ENCODE peak calls at places on chromosomes 11 and 22, in ten cellular contexts. L is IMR-90, V is transverse colon, T is body of pancreas, Y is A549, F is esophagus muscularis mucosa, U is breast epithelium, B is Peyer's patch, O is HCT116, E is stomach. N is an unnamed sample.

GRCh38 chr22:45550416-45550815 is 47.7 kb downstream of the FBLN1 start:
- DNase-seq in L (no peak), V (no peak), T (no peak), Y (no peak), F (no peak), U (no peak), B (no peak), O (no peak), E (no peak), N (no peak)

GRCh38 chr11:12433571-12434061 is 56.2 kb downstream of the PARVA start:
- DNase-seq in L (peak), V (peak), T (no peak), Y (no peak), F (peak), U (no peak), B (no peak), O (no peak), E (no peak), N (no peak)

GRCh38 chr11:77322506-77322905 is 21.0 kb upstream of the GDPD4 start:
- DNase-seq in L (peak), V (no peak), T (peak), Y (no peak), F (peak), U (no peak), B (no peak), O (no peak), E (no peak), N (no peak)

GRCh38 chr11:82929121-82929520 is 27.6 kb downstream of the DDIAS start:
- DNase-seq in L (no peak), V (no peak), T (no peak), Y (no peak), F (no peak), U (no peak), B (no peak), O (no peak), E (no peak), N (no peak)

GRCh38 chr11:74196781-74197486 is 25.8 kb downstream of the PPME1 start:
- DNase-seq in L (no peak), V (no peak), T (no peak), Y (no peak), F (no peak), U (no peak), B (no peak), O (no peak), E (no peak), N (no peak)

GRCh38 chr11:26323837-26324236 is 8.1 kb upstream of the ANO3 start:
- DNase-seq in L (no peak), V (no peak), T (no peak), Y (no peak), F (no peak), U (no peak), B (no peak), O (no peak), E (no peak), N (no peak)

GRCh38 chr22:42342426-42343135 is 72.1 kb upstream of the TCF20 start:
- DNase-seq in L (no peak), V (no peak), T (no peak), Y (no peak), F (no peak), U (no peak), B (no peak), O (no peak), E (no peak), N (no peak)

GRCh38 chr11:118671254-118671653 is 8.2 kb downstream of the TREH start:
- DNase-seq in L (no peak), V (no peak), T (no peak), Y (no peak), F (no peak), U (no peak), B (no peak), O (no peak), E (no peak), N (no peak)

GRCh38 chr11:72069787-72070251 is 10.5 kb downstream of the NUMA1 start:
- DNase-seq in L (peak), V (peak), T (peak), Y (peak), F (peak), U (peak), B (peak), O (peak), E (peak), N (peak)

GRCh38 chr11:47001666-47002285 is 65.2 kb downstream of the CSTPP1 start:
- DNase-seq in L (peak), V (no peak), T (no peak), Y (no peak), F (no peak), U (no peak), B (no peak), O (no peak), E (no peak), N (no peak)

GRCh38 chr11:5620606-5621521 is 3.9 kb upstream of the TRIM34 start:
- DNase-seq in L (peak), V (no peak), T (no peak), Y (peak), F (no peak), U (no peak), B (no peak), O (no peak), E (no peak), N (no peak)

GRCh38 chr11:8838248-8838647 is 72.7 kb upstream of the AKIP1 start:
- DNase-seq in L (peak), V (no peak), T (no peak), Y (no peak), F (no peak), U (no peak), B (no peak), O (no peak), E (no peak), N (no peak)

GRCh38 chr11:11993814-11994213 is 14.6 kb downstream of the DKK3 start:
- DNase-seq in L (peak), V (no peak), T (no peak), Y (peak), F (no peak), U (peak), B (no peak), O (peak), E (no peak), N (peak)

GRCh38 chr11:57167125-57167839 is 14.5 kb upstream of the LRRC55 start:
- DNase-seq in L (no peak), V (no peak), T (no peak), Y (no peak), F (no peak), U (no peak), B (no peak), O (no peak), E (no peak), N (no peak)

GRCh38 chr22:17085277-17086091 is 684 bp downstream of the IL17RA start:
- DNase-seq in L (no peak), V (peak), T (peak), Y (no peak), F (no peak), U (peak), B (peak), O (no peak), E (peak), N (peak)

GRCh38 chr22:45129703-45130524 is 33.8 kb upstream of the NUP50 start:
- DNase-seq in L (no peak), V (no peak), T (no peak), Y (no peak), F (no peak), U (no peak), B (no peak), O (no peak), E (no peak), N (no peak)

GRCh38 chr22:22014285-22014659 is 31.7 kb upstream of the TOP3B start:
- DNase-seq in L (no peak), V (no peak), T (no peak), Y (no peak), F (no peak), U (no peak), B (no peak), O (no peak), E (no peak), N (no peak)

GRCh38 chr11:8285796-8286195 is 22.1 kb upstream of the LMO1 start:
- DNase-seq in L (no peak), V (no peak), T (no peak), Y (no peak), F (no peak), U (peak), B (peak), O (no peak), E (no peak), N (no peak)

GRCh38 chr22:45246060-45246985 is 5.6 kb upstream of the KIAA0930 start:
- DNase-seq in L (peak), V (peak), T (peak), Y (peak), F (no peak), U (no peak), B (peak), O (peak), E (peak), N (peak)

GRCh38 chr11:100095809-100096208 is 591.3 kb upstream of the ARHGAP42 start:
- DNase-seq in L (no peak), V (no peak), T (no peak), Y (no peak), F (no peak), U (no peak), B (no peak), O (no peak), E (no peak), N (no peak)

GRCh38 chr11:117972589-117973445 is 13.4 kb upstream of the IL10RA start:
- DNase-seq in L (no peak), V (no peak), T (no peak), Y (peak), F (peak), U (no peak), B (no peak), O (no peak), E (no peak), N (no peak)

GRCh38 chr11:19918302-19919049 is 205.8 kb downstream of the NAV2 start:
- DNase-seq in L (no peak), V (no peak), T (no peak), Y (no peak), F (no peak), U (no peak), B (no peak), O (no peak), E (no peak), N (no peak)

GRCh38 chr22:50599816-50600454 is 658 bp upstream of the MAPK8IP2 start:
- DNase-seq in L (no peak), V (peak), T (peak), Y (no peak), F (no peak), U (no peak), B (peak), O (no peak), E (peak), N (peak)

GRCh38 chr11:73342633-73343032 is 33.6 kb upstream of the RELT start:
- DNase-seq in L (no peak), V (no peak), T (no peak), Y (no peak), F (no peak), U (no peak), B (no peak), O (no peak), E (no peak), N (no peak)

GRCh38 chr22:49969751-49970527 is 9.4 kb downstream of the PIM3 start:
- DNase-seq in L (no peak), V (no peak), T (peak), Y (no peak), F (no peak), U (no peak), B (peak), O (no peak), E (peak), N (peak)

GRCh38 chr11:96061094-96061493 is 137.2 kb upstream of the MTMR2 start:
- DNase-seq in L (no peak), V (no peak), T (no peak), Y (no peak), F (no peak), U (no peak), B (no peak), O (no peak), E (no peak), N (no peak)

GRCh38 chr11:78973833-78974232 is 399.2 kb upstream of the NARS2 start:
- DNase-seq in L (no peak), V (no peak), T (no peak), Y (no peak), F (no peak), U (no peak), B (no peak), O (no peak), E (no peak), N (no peak)

GRCh38 chr11:74687237-74688005 is 43.8 kb downstream of the CHRDL2 start:
- DNase-seq in L (peak), V (no peak), T (no peak), Y (no peak), F (no peak), U (no peak), B (no peak), O (no peak), E (no peak), N (no peak)

GRCh38 chr11:125128450-125128849 is 17.0 kb upstream of the TMEM218 start:
- DNase-seq in L (peak), V (no peak), T (no peak), Y (no peak), F (no peak), U (no peak), B (no peak), O (no peak), E (no peak), N (no peak)

GRCh38 chr11:92152245-92152644 is 72.4 kb upstream of the FAT3 start:
- DNase-seq in L (no peak), V (no peak), T (no peak), Y (peak), F (no peak), U (no peak), B (no peak), O (no peak), E (no peak), N (no peak)

GRCh38 chr22:42788021-42788420 is 67.4 kb upstream of the A4GALT start:
- DNase-seq in L (no peak), V (no peak), T (no peak), Y (no peak), F (no peak), U (no peak), B (no peak), O (no peak), E (no peak), N (no peak)

GRCh38 chr11:24593332-24593731 is 96.5 kb downstream of the LUZP2 start:
- DNase-seq in L (peak), V (no peak), T (no peak), Y (no peak), F (no peak), U (no peak), B (no peak), O (no peak), E (no peak), N (peak)

GRCh38 chr11:44014968-44015623 is 32.7 kb upstream of the ACCSL start:
- DNase-seq in L (peak), V (no peak), T (no peak), Y (no peak), F (no peak), U (no peak), B (peak), O (no peak), E (no peak), N (no peak)

GRCh38 chr11:9078113-9079041 is 13.0 kb downstream of the SCUBE2 start:
- DNase-seq in L (peak), V (no peak), T (no peak), Y (no peak), F (no peak), U (no peak), B (no peak), O (no peak), E (no peak), N (no peak)

GRCh38 chr11:134632347-134633119 is 220.5 kb upstream of the B3GAT1 start:
- DNase-seq in L (no peak), V (no peak), T (no peak), Y (no peak), F (no peak), U (no peak), B (no peak), O (no peak), E (no peak), N (no peak)

GRCh38 chr11:134633276-134633675 is 221.2 kb upstream of the B3GAT1 start:
- DNase-seq in L (no peak), V (no peak), T (no peak), Y (no peak), F (no peak), U (no peak), B (no peak), O (no peak), E (no peak), N (no peak)

GRCh38 chr11:134636071-134636470 is 224.0 kb upstream of the B3GAT1 start:
- DNase-seq in L (no peak), V (no peak), T (no peak), Y (no peak), F (no peak), U (no peak), B (no peak), O (no peak), E (no peak), N (peak)

GRCh38 chr11:134637091-134638015 is 225.3 kb upstream of the B3GAT1 start:
- DNase-seq in L (no peak), V (no peak), T (no peak), Y (no peak), F (no peak), U (no peak), B (no peak), O (no peak), E (no peak), N (no peak)

GRCh38 chr11:134634897-134635831 is 223.1 kb upstream of the B3GAT1 start:
- DNase-seq in L (no peak), V (no peak), T (no peak), Y (no peak), F (no peak), U (no peak), B (no peak), O (no peak), E (no peak), N (no peak)
- TF ChIP-seq CTCF in L (no peak), V (no peak), T (no peak), Y (no peak), F (no peak), U (no peak), B (no peak), O (peak), E (no peak), N (no peak)

DNA sequence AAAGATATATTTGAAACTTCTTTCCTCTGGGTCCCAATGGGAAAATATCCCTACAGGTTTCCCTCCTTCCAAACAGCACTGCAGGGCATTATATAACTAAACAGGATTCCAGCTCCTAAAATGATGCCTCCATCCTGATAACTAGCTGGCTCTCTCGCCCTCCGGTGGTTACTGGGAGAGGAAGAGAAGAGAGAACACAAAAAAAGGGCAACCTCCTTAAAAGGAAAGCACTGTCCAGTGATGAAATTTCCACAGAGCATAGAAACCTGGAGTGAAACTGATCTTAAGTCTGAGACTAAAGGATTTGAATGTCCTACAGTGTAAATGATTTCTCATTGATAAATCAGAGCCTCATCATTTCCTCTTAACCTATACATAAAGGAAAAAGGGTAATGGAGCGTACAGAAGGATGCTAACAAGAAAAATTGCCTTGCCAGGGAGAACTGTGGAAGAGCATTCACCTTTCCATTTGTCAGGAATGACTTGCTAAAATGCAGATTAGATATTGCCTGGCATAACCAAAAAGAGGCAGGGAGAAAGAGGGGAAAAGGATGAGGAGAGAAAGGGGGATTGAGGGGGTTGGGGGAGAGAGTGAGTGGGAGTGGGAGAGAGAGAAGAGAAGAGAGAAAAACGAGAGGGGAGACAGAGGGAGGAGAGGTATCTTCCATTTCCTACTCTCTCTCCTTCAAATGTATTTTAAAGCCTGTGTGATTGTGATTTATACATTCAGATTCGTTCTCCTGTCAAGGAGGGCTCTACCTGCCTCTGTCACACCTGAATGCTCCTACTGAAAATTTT is 121.4 kb downstream of the APOL5 start:
- DNase-seq in L (peak), V (peak), T (no peak), Y (peak), F (no peak), U (no peak), B (no peak), O (peak), E (no peak), N (peak)
- H3K4me3 ChIP-seq in L (peak), V (peak), T (peak), Y (peak), F (peak), U (peak), B (peak), O (peak), E (peak), N (no peak)

DNA sequence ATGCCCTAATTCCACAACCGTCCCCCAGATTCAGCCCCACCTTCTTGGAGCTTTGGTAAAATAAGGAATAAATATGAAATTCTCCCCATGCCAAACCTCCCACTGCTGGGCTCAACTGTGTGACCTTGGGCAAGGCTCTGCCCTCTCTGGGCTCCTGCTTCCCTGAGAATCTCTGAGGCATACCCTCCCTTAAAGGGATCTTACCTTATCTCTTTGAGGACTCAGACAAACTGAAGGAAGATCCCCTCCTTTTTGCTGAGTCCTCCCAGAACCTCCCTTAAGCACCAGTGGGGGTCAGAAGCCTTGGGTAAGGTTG is 2.7 kb downstream of the CD248 start:
- DNase-seq in L (no peak), V (no peak), T (no peak), Y (no peak), F (no peak), U (no peak), B (no peak), O (no peak), E (no peak), N (no peak)
- TF ChIP-seq POLR2A in L (peak), V (no peak), T (no peak), Y (no peak), F (no peak), U (no peak), B (no peak), O (no peak), E (no peak), N (no peak)

DNA sequence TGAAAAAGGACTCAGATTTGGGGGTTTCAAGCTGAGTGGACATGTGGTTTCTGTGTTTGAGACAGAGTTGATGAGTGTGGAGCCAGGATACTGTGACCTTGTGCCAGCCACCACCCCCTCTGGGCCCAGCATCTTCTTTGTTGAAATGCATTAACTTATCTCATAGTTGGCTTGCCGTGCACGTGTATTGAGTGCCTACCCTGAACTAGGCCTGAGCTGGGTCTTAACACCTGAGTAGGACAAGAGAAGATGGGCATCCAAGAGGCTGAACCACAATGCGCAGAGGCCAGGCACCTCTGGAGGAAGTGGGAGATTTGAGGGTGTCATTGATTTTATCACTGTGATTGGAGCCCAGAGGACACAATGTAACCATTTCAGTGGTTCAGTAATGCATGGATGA is 117.6 kb upstream of the CRYBB3 start:
- DNase-seq in L (no peak), V (no peak), T (no peak), Y (no peak), F (no peak), U (no peak), B (no peak), O (no peak), E (no peak), N (no peak)
- TF ChIP-seq CTCF in L (no peak), V (no peak), T (no peak), Y (no peak), F (no peak), U (no peak), B (no peak), O (no peak), E (no peak), N (no peak)

DNA sequence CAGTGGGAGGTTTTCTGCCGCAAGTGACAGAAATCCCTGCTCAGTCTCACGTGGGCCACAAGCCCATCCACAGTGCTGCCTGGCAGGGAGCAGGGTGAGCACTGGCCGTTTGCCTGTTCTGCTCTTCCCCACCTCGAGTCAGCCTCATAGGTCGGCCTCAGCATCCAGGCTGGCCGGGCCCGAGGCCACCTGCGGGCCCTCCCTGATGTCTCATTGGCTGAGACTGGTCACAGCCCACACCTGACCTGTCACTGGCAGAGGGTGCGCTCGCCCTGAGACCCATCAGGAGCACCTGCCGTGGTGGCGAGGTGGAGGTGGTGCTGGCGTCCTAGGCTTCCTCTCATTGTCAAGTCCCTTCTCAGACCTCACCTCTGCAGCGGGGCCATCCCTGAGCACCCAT is 72.1 kb downstream of the ELFN2 start:
- DNase-seq in L (no peak), V (no peak), T (no peak), Y (no peak), F (no peak), U (no peak), B (no peak), O (no peak), E (no peak), N (no peak)
- H3K4me3 ChIP-seq in L (no peak), V (no peak), T (no peak), Y (no peak), F (no peak), U (no peak), B (no peak), O (no peak), E (no peak), N (no peak)

GRCh38 chr11:45846974-45847907 is at the start of gene CRY2:
- DNase-seq in L (peak), V (peak), T (peak), Y (peak), F (peak), U (peak), B (peak), O (peak), E (peak), N (peak)
- TF ChIP-seq POLR2A in L (peak), V (peak), T (peak), Y (peak), F (peak), U (peak), B (peak), O (peak), E (peak), N (peak)

N was measured in adrenal gland.